ENCODE peak calls at places on chromosome 12, in seven cellular contexts. R is neuronal stem cell, L is IMR-90, Z is mesenchymal stem cell, W is mesendoderm, C is H1, X is trophoblast cell. K is an unnamed sample.

GRCh38 chr12:6548556-6549378 is 7.1 kb downstream of the IFFO1 start:
- DNase-seq in R (no peak), L (peak; percentile 90), Z (peak; percentile 73), W (no peak), C (no peak), X (no peak), K (no peak)

GRCh38 chr12:118842753-118843335 is 138.5 kb upstream of the SRRM4 start:
- DNase-seq in R (no peak), L (no peak), Z (no peak), W (no peak), C (no peak), X (no peak), K (no peak)

GRCh38 chr12:14841761-14842160 is 1.6 kb downstream of the ART4 start:
- DNase-seq in R (no peak), L (peak; percentile 54), Z (peak; percentile 72), W (peak; percentile 64), C (no peak), X (peak; percentile 92), K (no peak)

GRCh38 chr12:104505095-104505819 is 48.5 kb downstream of the CHST11 start:
- DNase-seq in R (no peak), L (no peak), Z (no peak), W (no peak), C (no peak), X (no peak), K (no peak)

GRCh38 chr12:5577741-5578140 is 145.8 kb downstream of the NTF3 start:
- DNase-seq in R (no peak), L (no peak), Z (no peak), W (peak; percentile 66), C (no peak), X (peak; percentile 89), K (no peak)

GRCh38 chr12:57845478-57846284 is 848 bp downstream of the CTDSP2 start:
- DNase-seq in R (no peak), L (no peak), Z (peak; percentile 58), W (peak; percentile 83), C (peak; percentile 79), X (peak; percentile 56), K (peak; percentile 77)

GRCh38 chr12:68381476-68381875 is 49.3 kb upstream of the MDM1 start:
- DNase-seq in R (no peak), L (no peak), Z (no peak), W (peak; percentile 56), C (no peak), X (no peak), K (no peak)

GRCh38 chr12:542290-543113 is 82.8 kb downstream of the B4GALNT3 start:
- DNase-seq in R (peak; percentile 66), L (no peak), Z (no peak), W (peak; percentile 81), C (no peak), X (no peak), K (no peak)

GRCh38 chr12:49796606-49797451 is 31.4 kb downstream of the NCKAP5L start:
- DNase-seq in R (no peak), L (no peak), Z (no peak), W (no peak), C (no peak), X (no peak), K (no peak)

GRCh38 chr12:946212-946611 is 3.3 kb downstream of the RAD52 start:
- DNase-seq in R (no peak), L (peak; percentile 42), Z (peak; percentile 68), W (no peak), C (no peak), X (no peak), K (no peak)

GRCh38 chr12:583251-583869 is 79.9 kb downstream of the NINJ2 start:
- DNase-seq in R (no peak), L (no peak), Z (no peak), W (no peak), C (no peak), X (no peak), K (no peak)

GRCh38 chr12:38995249-38995648 is 89.9 kb upstream of the CPNE8 start:
- DNase-seq in R (no peak), L (no peak), Z (no peak), W (no peak), C (no peak), X (no peak), K (no peak)

GRCh38 chr12:123269980-123270379 is 1.7 kb downstream of the CDK2AP1 start:
- DNase-seq in R (no peak), L (no peak), Z (no peak), W (peak; percentile 56), C (peak; percentile 60), X (peak; percentile 9), K (no peak)

GRCh38 chr12:1184402-1184801 is 193.4 kb downstream of the ERC1 start:
- DNase-seq in R (no peak), L (peak; percentile 72), Z (no peak), W (no peak), C (no peak), X (no peak), K (no peak)

GRCh38 chr12:124243936-124244335 is 51.0 kb upstream of the RFLNA start:
- DNase-seq in R (no peak), L (no peak), Z (no peak), W (no peak), C (no peak), X (no peak), K (no peak)

GRCh38 chr12:100077367-100077766 is 65.3 kb downstream of the BLTP3B start:
- DNase-seq in R (no peak), L (no peak), Z (peak; percentile 5), W (no peak), C (no peak), X (peak; percentile 54), K (no peak)

GRCh38 chr12:69028941-69029729 is 96.2 kb upstream of the CPM start:
- DNase-seq in R (no peak), L (no peak), Z (no peak), W (no peak), C (no peak), X (peak; percentile 59), K (no peak)

GRCh38 chr12:27549231-27549800 is 25.3 kb downstream of the PPFIBP1 start:
- DNase-seq in R (no peak), L (peak; percentile 87), Z (peak; percentile 80), W (no peak), C (no peak), X (peak; percentile 81), K (no peak)

GRCh38 chr12:27547592-27547991 is 23.6 kb downstream of the PPFIBP1 start:
- DNase-seq in R (no peak), L (no peak), Z (no peak), W (no peak), C (no peak), X (no peak), K (no peak)

GRCh38 chr12:27548301-27549199 is 24.5 kb downstream of the PPFIBP1 start:
- DNase-seq in R (no peak), L (no peak), Z (no peak), W (no peak), C (no peak), X (no peak), K (no peak)

GRCh38 chr12:27542628-27543027 is 18.6 kb downstream of the PPFIBP1 start:
- DNase-seq in R (no peak), L (peak; percentile 97), Z (peak; percentile 93), W (peak; percentile 46), C (no peak), X (peak; percentile 97), K (no peak)

GRCh38 chr12:27545666-27546065 is 21.7 kb downstream of the PPFIBP1 start:
- DNase-seq in R (no peak), L (no peak), Z (no peak), W (no peak), C (no peak), X (no peak), K (no peak)
- H3K27ac ChIP-seq in R (no peak overlapping the region), L (no peak overlapping the region), Z (no peak overlapping the region), W (no peak overlapping the region), C (no peak overlapping the region), X (no peak overlapping the region), K (no peak overlapping the region)

GRCh38 chr12:110809149-110809548 is 37.6 kb upstream of the CCDC63 start:
- DNase-seq in R (no peak), L (no peak), Z (no peak), W (peak; percentile 64), C (no peak), X (peak; percentile 60), K (no peak)

GRCh38 chr12:110802489-110802888 is 44.3 kb upstream of the CCDC63 start:
- DNase-seq in R (no peak), L (no peak), Z (no peak), W (no peak), C (no peak), X (no peak), K (no peak)

GRCh38 chr12:110798461-110798860 is 48.3 kb upstream of the CCDC63 start:
- DNase-seq in R (no peak), L (no peak), Z (peak; percentile 19), W (no peak), C (no peak), X (no peak), K (no peak)

GRCh38 chr12:110807640-110808039 is 39.1 kb upstream of the CCDC63 start:
- DNase-seq in R (no peak), L (no peak), Z (no peak), W (no peak), C (no peak), X (no peak), K (peak; percentile 59)

DNA sequence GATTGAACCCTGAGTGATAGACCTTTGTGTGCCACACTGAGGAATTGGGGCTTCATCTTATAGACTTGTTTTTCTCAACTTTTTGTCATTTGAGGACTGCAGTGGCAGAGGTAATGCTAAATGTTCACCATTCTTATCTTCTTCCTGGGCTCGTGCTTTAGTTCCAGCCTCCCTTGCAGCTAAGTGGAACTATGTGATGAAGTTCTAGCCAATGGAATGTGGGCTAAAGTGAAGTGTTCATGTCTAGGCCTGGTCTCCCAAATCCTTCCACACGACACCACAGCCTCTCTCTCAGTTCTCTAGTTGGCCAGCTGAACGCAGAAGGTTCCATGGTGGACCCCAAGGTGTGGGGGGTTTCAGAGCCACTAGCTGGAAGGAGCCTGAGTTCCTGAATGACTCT is 42.4 kb upstream of the CCDC63 start:
- DNase-seq in R (no peak), L (no peak), Z (no peak), W (no peak), C (no peak), X (no peak), K (no peak)
- H3K18ac ChIP-seq in R (no peak overlapping the region), L (no peak overlapping the region), Z (no peak overlapping the region), W (no peak overlapping the region), C (no peak overlapping the region), X (no peak overlapping the region), K (no peak overlapping the region)

DNA sequence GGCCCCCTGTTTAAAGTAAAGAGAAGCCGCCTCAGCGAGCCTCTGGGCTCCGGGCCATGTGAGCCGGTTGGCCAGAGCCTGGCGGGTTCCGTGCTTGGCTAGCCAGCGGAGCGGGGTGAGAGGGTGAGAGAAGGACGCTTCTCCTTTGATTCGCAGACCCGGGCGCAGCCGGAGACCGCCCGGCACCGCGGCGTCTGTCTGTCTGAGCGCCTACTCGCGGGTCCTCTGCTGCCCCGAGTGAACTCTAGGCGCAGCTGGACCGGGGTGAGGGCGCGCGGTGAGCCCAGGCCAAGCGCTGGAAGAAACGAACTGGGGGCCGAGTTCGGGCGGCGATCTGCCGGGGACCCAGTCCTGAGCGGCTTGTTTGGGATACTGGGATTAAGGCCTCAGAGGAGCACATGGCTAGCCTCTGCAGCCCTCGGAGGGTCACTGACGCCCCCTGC is 41.4 kb upstream of the TBX5 start:
- DNase-seq in R (no peak), L (no peak), Z (no peak), W (peak; percentile 36), C (peak; percentile 65), X (no peak), K (peak; percentile 54)
- H3K4ac ChIP-seq in R (no peak overlapping the region), L (no peak overlapping the region), Z (no peak overlapping the region), W (no peak overlapping the region), C (no peak overlapping the region), X (no peak overlapping the region), K (no peak overlapping the region)

DNA sequence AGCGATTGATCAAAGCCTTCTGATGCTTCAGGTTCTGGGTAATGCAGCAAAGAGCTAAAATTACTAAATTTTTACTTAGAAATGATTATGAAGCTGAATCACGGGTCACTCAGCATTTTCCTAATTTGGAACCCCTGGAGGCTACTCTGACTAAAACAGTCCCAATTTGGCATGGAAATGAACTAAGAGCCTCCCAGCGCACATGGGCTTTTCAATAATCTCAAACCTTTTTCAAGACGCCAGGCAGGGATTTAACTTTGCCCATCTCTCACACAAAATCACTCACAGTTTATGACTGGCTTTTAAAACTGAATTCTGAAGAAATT is 68.3 kb downstream of the LLPH start:
- DNase-seq in R (no peak), L (no peak), Z (no peak), W (no peak), C (no peak), X (no peak), K (no peak)
- H3K27ac ChIP-seq in R (no peak overlapping the region), L (no peak overlapping the region), Z (no peak overlapping the region), W (no peak overlapping the region), C (no peak overlapping the region), X (no peak overlapping the region), K (no peak overlapping the region)

K was measured in H9.